ENCODE peak calls at places on chromosome 12, in five cellular contexts. C is WTC11, H is A549, F is K562, Z is HepG2. R is an unnamed sample.

GRCh38 chr12:47819902-47820630 is at the start of gene HDAC7:
- DNase-seq in Z (peak; percentile 62), F (peak; percentile 95), H (peak; percentile 86), C (peak; percentile 74), R (no peak)

GRCh38 chr12:39402922-39403321 is 40.0 kb downstream of the KIF21A start:
- DNase-seq in Z (no peak), H (no peak), C (no peak), F (no peak), R (peak; percentile 32)

GRCh38 chr12:74889563-74890236 is 319.9 kb downstream of the KCNC2 start:
- DNase-seq in Z (no peak), F (no peak), C (no peak), H (peak; percentile 49), R (no peak)

GRCh38 chr12:18799561-18799960 is 61.6 kb downstream of the CAPZA3 start:
- DNase-seq in F (no peak), H (no peak), Z (no peak), C (no peak), R (no peak)

GRCh38 chr12:50482566-50482965 is 22.2 kb upstream of the DIP2B start:
- DNase-seq in H (no peak), C (no peak), Z (no peak), F (no peak), R (no peak)

GRCh38 chr12:120367924-120368788 is 808 bp downstream of the MSI1 start:
- DNase-seq in F (no peak), Z (no peak), H (no peak), C (peak; percentile 36), R (no peak)

GRCh38 chr12:25135531-25136154 is 59.3 kb downstream of the DNAI7 start:
- DNase-seq in C (peak; percentile 54), F (no peak), H (no peak), Z (peak; percentile 10), R (no peak)

GRCh38 chr12:13223941-13224340 is 27.4 kb downstream of the EMP1 start:
- DNase-seq in F (no peak), C (no peak), H (no peak), Z (no peak), R (no peak)

GRCh38 chr12:130438711-130439110 is 101.0 kb downstream of the PIWIL1 start:
- DNase-seq in F (no peak), Z (no peak), C (no peak), H (no peak), R (no peak)

GRCh38 chr12:62865860-62866407 is 69.0 kb downstream of the PPM1H start:
- DNase-seq in Z (no peak), H (peak; percentile 22), C (peak; percentile 54), F (no peak), R (no peak)

GRCh38 chr12:24931666-24932405 is 17.1 kb downstream of the BCAT1 start:
- DNase-seq in H (no peak), F (no peak), Z (no peak), C (no peak), R (peak; percentile 79)

GRCh38 chr12:14988035-14988434 is 15.2 kb downstream of the PDE6H start:
- DNase-seq in F (no peak), Z (no peak), C (no peak), H (no peak), R (no peak)

GRCh38 chr12:62135553-62136200 is 124.5 kb upstream of the USP15 start:
- DNase-seq in Z (no peak), C (no peak), F (no peak), H (no peak), R (no peak)

GRCh38 chr12:80892597-80893445 is 44.9 kb downstream of the LIN7A start:
- DNase-seq in F (no peak), C (no peak), Z (no peak), H (no peak), R (peak; percentile 9)

GRCh38 chr12:98939350-98939749 is 294.3 kb downstream of the APAF1 start:
- DNase-seq in C (peak; percentile 28), F (no peak), H (peak; percentile 48), Z (peak; percentile 2), R (no peak)

GRCh38 chr12:6766651-6767300 is 613 bp downstream of the PTMS start:
- DNase-seq in Z (peak; percentile 44), F (peak; percentile 72), H (peak; percentile 68), C (peak; percentile 90), R (no peak)

GRCh38 chr12:127192391-127192790 is 1074.6 kb upstream of the TMEM132C start:
- DNase-seq in Z (no peak), C (no peak), H (no peak), F (no peak), R (no peak)

GRCh38 chr12:46372131-46372851 is at the start of gene SLC38A2:
- DNase-seq in H (peak; percentile 94), F (peak; percentile 64), C (no peak), Z (peak; percentile 84), R (no peak)

GRCh38 chr12:46831335-46832083 is 5.7 kb upstream of the SLC38A4 start:
- DNase-seq in H (no peak), Z (no peak), C (peak; percentile 47), F (no peak), R (no peak)

GRCh38 chr12:113697646-113698504 is 226.2 kb upstream of the LHX5 start:
- DNase-seq in C (no peak), F (no peak), H (no peak), Z (no peak), R (no peak)

DNA sequence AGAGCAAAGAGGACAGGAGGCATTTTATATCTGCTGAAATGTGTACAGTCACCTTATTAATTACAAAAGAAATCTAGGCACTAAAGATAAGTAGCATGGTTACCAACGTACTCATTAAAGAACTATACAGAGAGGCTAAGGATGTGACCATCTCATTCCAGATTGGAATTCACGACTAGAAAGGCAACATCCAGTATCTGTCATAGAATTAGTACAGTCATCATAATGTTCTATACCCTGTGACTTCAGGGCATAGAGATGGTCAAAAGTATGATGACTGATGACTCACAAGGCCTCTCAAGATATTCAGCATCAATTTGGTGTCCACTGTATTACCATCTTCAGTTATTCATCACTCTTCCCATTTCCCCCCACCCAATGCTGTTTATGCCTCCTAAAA is 144.0 kb upstream of the PLEKHG7 start:
- DNase-seq in H (no peak), Z (no peak), C (no peak), F (no peak), R (no peak)
- TF ChIP-seq ESRRA in H (no peak), Z (no peak), C (no peak), F (no peak), R (no peak)

DNA sequence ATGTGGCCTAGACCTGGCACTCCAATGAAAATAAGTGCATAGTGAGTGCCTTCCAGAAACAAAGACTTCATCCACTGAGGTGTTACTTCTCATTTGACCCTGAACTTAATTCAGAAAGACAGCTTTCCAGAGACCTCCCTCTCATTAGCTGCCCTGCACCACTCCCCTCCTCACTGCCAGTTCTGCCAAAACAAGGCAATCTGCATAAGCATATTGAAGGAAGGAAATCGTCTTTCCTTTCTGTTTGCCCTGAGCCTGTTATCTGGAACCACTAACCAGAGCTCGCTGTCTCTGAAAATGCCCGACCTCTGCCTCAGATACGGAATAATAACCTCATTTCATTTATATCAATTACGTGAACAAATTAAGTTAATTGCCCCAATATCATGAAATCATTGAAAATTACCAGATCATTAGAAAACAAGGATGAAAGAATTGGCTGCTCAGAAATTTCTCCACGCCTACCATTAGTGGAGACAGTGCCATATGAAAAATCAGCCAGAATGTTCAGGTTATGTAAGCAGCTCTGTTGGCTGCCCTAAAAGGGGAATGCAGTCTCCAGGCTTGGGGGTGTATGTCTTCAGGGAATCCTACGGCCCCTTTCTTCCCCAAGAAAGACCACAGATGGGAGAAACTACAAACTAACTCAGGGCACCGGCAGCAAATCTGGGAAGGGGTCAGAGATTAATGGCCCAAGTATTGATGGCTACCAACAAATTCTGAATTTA is 149.9 kb upstream of the FKBP4 start:
- DNase-seq in C (peak; percentile 3), Z (no peak), F (no peak), H (no peak), R (no peak)
- TF ChIP-seq ESRRA in C (no peak), Z (no peak), F (no peak), H (no peak), R (no peak)

DNA sequence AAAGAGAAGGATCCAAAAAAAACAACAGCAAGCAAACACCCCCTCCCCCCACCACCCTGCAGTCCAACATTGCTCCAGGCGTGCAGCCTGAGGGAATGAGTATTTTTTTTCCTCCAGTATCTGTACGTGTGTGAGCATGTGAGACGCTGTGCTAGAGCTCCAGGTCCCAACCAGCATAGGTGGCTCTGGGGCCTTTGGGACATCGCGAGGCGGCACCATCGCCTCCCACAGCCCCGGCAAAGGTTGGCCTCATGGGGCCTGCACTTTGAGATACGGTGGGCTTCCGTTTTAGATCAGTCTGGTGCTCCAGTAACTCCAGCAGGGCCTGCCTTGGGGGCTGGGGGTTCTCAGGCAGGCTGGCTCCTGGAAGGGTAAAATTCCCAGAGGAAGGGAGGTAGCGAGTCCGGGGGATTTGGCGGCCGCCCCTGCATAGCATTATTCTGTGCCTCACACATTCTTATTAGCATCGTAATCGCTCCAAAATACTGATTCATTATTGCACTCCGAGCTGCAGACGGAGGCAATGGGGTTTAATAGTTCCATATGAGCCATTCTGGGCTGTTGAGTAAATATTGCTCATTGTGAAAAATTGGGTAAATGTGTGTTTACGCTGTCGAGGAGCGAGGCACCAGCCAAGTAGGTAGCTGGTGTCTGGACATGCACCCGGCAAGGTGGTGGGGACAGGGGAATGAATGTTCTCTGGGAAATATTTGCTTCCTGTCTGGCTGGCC is 143.1 kb upstream of the MYL2 start:
- DNase-seq in F (no peak), C (no peak), H (peak; percentile 86), Z (no peak), R (no peak)
- TF ChIP-seq ESRRA in F (no peak), C (no peak), H (no peak), Z (no peak), R (no peak)

GRCh38 chr12:100758083-100758482 is 36.5 kb upstream of the ANO4 start:
- DNase-seq in F (no peak), C (no peak), H (no peak), Z (no peak), R (no peak)

GRCh38 chr12:100753837-100754236 is 40.7 kb upstream of the ANO4 start:
- DNase-seq in C (no peak), Z (no peak), F (no peak), H (no peak), R (no peak)

GRCh38 chr12:100755186-100755585 is 39.4 kb upstream of the ANO4 start:
- DNase-seq in H (no peak), C (no peak), F (no peak), Z (no peak), R (no peak)

GRCh38 chr12:100752841-100753240 is 41.7 kb upstream of the ANO4 start:
- DNase-seq in F (no peak), H (no peak), C (no peak), Z (no peak), R (no peak)
- TF ChIP-seq ESRRA in F (no peak), H (no peak), C (no peak), Z (no peak), R (no peak)

R was measured in GM12878.